ENCODE peak calls at places on chromosomes 5 and 9, in nine cellular contexts. K is stimulated activated CD8-positive, alpha-beta memory T cell treated with anti-CD3 and anti-CD28 coated beads, Interleukin-7, amount 100 ng/mL, for 1 hour; Q is T47D; Y is stimulated activated CD4-positive, alpha-beta T cell treated with anti-CD3 and anti-CD28 coated beads, Interleukin-4, amount 100 ng/mL, for 24 hours; B is HTR-8/SVneo; D is ureter; A is GM23248; W is body of pancreas; P is effector memory CD4-positive, alpha-beta T cell. M is an unnamed sample.

GRCh38 chr5:38598994-38599611 is 42.7 kb upstream of the LIFR start:
- DNase-seq in D (no peak), W (no peak), B (peak), A (peak), Q (no peak), P (no peak), Y (no peak), K (no peak), M (no peak)

GRCh38 chr5:79349047-79349446 is 113.1 kb downstream of the JMY start:
- DNase-seq in Y (no peak), W (no peak), B (no peak), D (no peak), A (peak), Q (no peak), K (no peak), P (no peak), M (no peak)

GRCh38 chr9:36793277-36793676 is 220.6 kb downstream of the MELK start:
- DNase-seq in K (no peak), B (no peak), A (no peak), D (no peak), W (no peak), Q (no peak), Y (no peak), P (no peak), M (no peak)

GRCh38 chr5:124745367-124746251 is 830 bp downstream of the ZNF608 start:
- DNase-seq in Q (no peak), B (no peak), K (no peak), D (no peak), W (no peak), Y (no peak), A (peak), P (no peak), M (no peak)

GRCh38 chr5:24633705-24634325 is 11.0 kb downstream of the CDH10 start:
- DNase-seq in B (peak), D (no peak), P (no peak), K (no peak), Y (no peak), Q (peak), W (peak), A (peak), M (no peak)

GRCh38 chr9:114289106-114289505 is 33.8 kb upstream of the ORM1 start:
- DNase-seq in A (no peak), P (no peak), B (no peak), Q (no peak), K (no peak), Y (no peak), W (no peak), D (no peak), M (no peak)

GRCh38 chr9:16032799-16033198 is 480.0 kb downstream of the CCDC171 start:
- DNase-seq in B (peak), D (no peak), P (no peak), Q (peak), Y (no peak), K (no peak), W (no peak), A (peak), M (no peak)

GRCh38 chr5:177478711-177479646 is 5.5 kb upstream of the DBN1 start:
- DNase-seq in W (peak), P (no peak), A (peak), B (no peak), Q (peak), K (no peak), Y (peak), D (peak), M (no peak)

GRCh38 chr5:83095973-83096539 is 18.7 kb downstream of the XRCC4 start:
- DNase-seq in Y (no peak), Q (no peak), P (no peak), A (peak), B (peak), K (no peak), D (no peak), W (no peak), M (no peak)

GRCh38 chr9:33517373-33517772 is 6.7 kb upstream of the ANKRD18B start:
- DNase-seq in P (no peak), D (no peak), W (peak), B (peak), K (no peak), Y (no peak), A (peak), Q (peak), M (no peak)

GRCh38 chr9:133730994-133731715 is 7.0 kb downstream of the SARDH start:
- DNase-seq in Y (no peak), D (peak), W (no peak), A (no peak), K (no peak), B (no peak), P (no peak), Q (no peak), M (no peak)

GRCh38 chr9:86838883-86839497 is 108.3 kb downstream of the GAS1 start:
- DNase-seq in W (peak), A (no peak), Y (no peak), D (no peak), Q (no peak), K (no peak), P (no peak), B (no peak), M (no peak)

GRCh38 chr5:173778784-173779304 is 109.3 kb upstream of the CPEB4 start:
- DNase-seq in P (no peak), A (no peak), Y (no peak), W (peak), Q (no peak), D (no peak), B (no peak), K (no peak), M (no peak)

GRCh38 chr9:95004452-95005275 is 278.2 kb downstream of the AOPEP start:
- DNase-seq in P (no peak), Y (peak), K (no peak), A (peak), D (no peak), Q (peak), B (no peak), W (peak), M (no peak)

GRCh38 chr5:132334812-132335211 is 34.7 kb upstream of the SLC22A5 start:
- DNase-seq in Q (no peak), W (no peak), D (no peak), A (no peak), P (no peak), Y (no peak), B (no peak), K (no peak), M (no peak)

GRCh38 chr5:180595381-180596114 is 4.2 kb upstream of the SCGB3A1 start:
- DNase-seq in P (no peak), D (peak), Y (no peak), A (no peak), W (peak), K (no peak), B (no peak), Q (peak), M (no peak)

GRCh38 chr9:112970939-112971338 is 41.1 kb downstream of the ZNF883 start:
- DNase-seq in W (no peak), B (peak), A (peak), P (no peak), Q (peak), K (no peak), D (no peak), Y (no peak), M (no peak)

GRCh38 chr5:4570047-4571015 is 569.8 kb upstream of the ADAMTS16 start:
- DNase-seq in P (no peak), K (no peak), Y (no peak), Q (no peak), D (no peak), W (no peak), B (no peak), A (no peak), M (no peak)

GRCh38 chr5:16411741-16412455 is 53.7 kb downstream of the ZNF622 start:
- DNase-seq in D (no peak), Q (no peak), W (no peak), A (peak), Y (no peak), P (no peak), K (no peak), B (no peak), M (no peak)

GRCh38 chr5:149135536-149136201 is 5.6 kb upstream of the ABLIM3 start:
- DNase-seq in W (peak), K (no peak), P (no peak), Q (no peak), D (no peak), A (peak), B (no peak), Y (no peak), M (no peak)

GRCh38 chr5:143041461-143041860 is 271.3 kb downstream of the ARHGAP26 start:
- DNase-seq in P (no peak), Q (no peak), D (no peak), A (no peak), Y (no peak), K (no peak), B (no peak), W (no peak), M (no peak)

GRCh38 chr9:115164511-115164974 is 46.6 kb upstream of the TNC start:
- DNase-seq in B (peak), Q (no peak), P (no peak), Y (no peak), K (no peak), W (peak), D (no peak), A (peak), M (no peak)

GRCh38 chr5:57383093-57383861 is 99.3 kb downstream of the ACTBL2 start:
- DNase-seq in B (peak), K (no peak), D (peak), W (no peak), Q (no peak), A (peak), P (no peak), Y (peak), M (no peak)

GRCh38 chr5:180470966-180471582 is 23.1 kb upstream of the CNOT6 start:
- DNase-seq in D (no peak), W (peak), Y (peak), A (peak), K (peak), P (peak), Q (peak), B (peak), M (no peak)

M was measured in activated T-helper 1 cell treated with anti-CD3 and anti-CD28 coated beads, Interleukin-2, amount 50 U/mL, for 16 hours.